ENCODE peak calls at places on chromosomes 6 and 20, in eight cellular contexts. One of them, this sample, is unnamed.

GRCh38 chr6:124339610-124340339 is 536.1 kb downstream of the NKAIN2 start:
- DNase-seq in HFFc6: no peak
- DNase-seq in AG09319: no peak
- DNase-seq in CD4-positive, CD25-positive, alpha-beta regulatory T cell: no peak
- DNase-seq in neural crest cell: no peak
- DNase-seq in NCI-H774: no peak
- DNase-seq in ovary: no peak
- DNase-seq in D341Med: no peak
- DNase-seq in this sample: no peak

GRCh38 chr6:90940812-90941481 is 354.1 kb upstream of the MAP3K7 start:
- DNase-seq in CD4-positive, CD25-positive, alpha-beta regulatory T cell: peak; percentile 51
- DNase-seq in neural crest cell: no peak
- DNase-seq in NCI-H774: peak; percentile 79
- DNase-seq in ovary: no peak
- DNase-seq in D341Med: peak; percentile 48
- DNase-seq in HFFc6: peak; percentile 12
- DNase-seq in AG09319: no peak
- DNase-seq in this sample: peak; percentile 51

GRCh38 chr6:30206799-30207618 is 6.2 kb downstream of the TRIM26 start:
- DNase-seq in HFFc6: peak; percentile 20
- DNase-seq in AG09319: no peak
- DNase-seq in neural crest cell: no peak
- DNase-seq in ovary: no peak
- DNase-seq in CD4-positive, CD25-positive, alpha-beta regulatory T cell: no peak
- DNase-seq in NCI-H774: no peak
- DNase-seq in D341Med: no peak
- DNase-seq in this sample: no peak

GRCh38 chr20:38286586-38287502 is 17.1 kb upstream of the BPI start:
- DNase-seq in AG09319: no peak
- DNase-seq in neural crest cell: peak; percentile 47
- DNase-seq in HFFc6: no peak
- DNase-seq in D341Med: no peak
- DNase-seq in ovary: peak; percentile 46
- DNase-seq in NCI-H774: no peak
- DNase-seq in CD4-positive, CD25-positive, alpha-beta regulatory T cell: no peak
- DNase-seq in this sample: no peak

GRCh38 chr6:12163149-12163548 is 127.0 kb upstream of the EDN1 start:
- DNase-seq in HFFc6: no peak
- DNase-seq in AG09319: no peak
- DNase-seq in neural crest cell: no peak
- DNase-seq in D341Med: no peak
- DNase-seq in ovary: no peak
- DNase-seq in CD4-positive, CD25-positive, alpha-beta regulatory T cell: peak; percentile 66
- DNase-seq in NCI-H774: no peak
- DNase-seq in this sample: no peak

GRCh38 chr20:9591080-9591479 is 76.7 kb downstream of the LAMP5 start:
- DNase-seq in ovary: no peak
- DNase-seq in NCI-H774: no peak
- DNase-seq in CD4-positive, CD25-positive, alpha-beta regulatory T cell: no peak
- DNase-seq in D341Med: no peak
- DNase-seq in HFFc6: no peak
- DNase-seq in neural crest cell: no peak
- DNase-seq in AG09319: no peak
- DNase-seq in this sample: no peak

GRCh38 chr20:31860431-31861345 is 9.6 kb downstream of the DUSP15 start:
- DNase-seq in CD4-positive, CD25-positive, alpha-beta regulatory T cell: no peak
- DNase-seq in ovary: peak; percentile 31
- DNase-seq in HFFc6: no peak
- DNase-seq in NCI-H774: no peak
- DNase-seq in neural crest cell: no peak
- DNase-seq in AG09319: no peak
- DNase-seq in D341Med: peak; percentile 68
- DNase-seq in this sample: no peak

GRCh38 chr6:46011241-46012085 is 4.2 kb downstream of the CLIC5 start:
- DNase-seq in CD4-positive, CD25-positive, alpha-beta regulatory T cell: peak; percentile 57
- DNase-seq in AG09319: no peak
- DNase-seq in HFFc6: no peak
- DNase-seq in ovary: no peak
- DNase-seq in NCI-H774: no peak
- DNase-seq in neural crest cell: no peak
- DNase-seq in D341Med: no peak
- DNase-seq in this sample: no peak

GRCh38 chr6:21598662-21599061 is 5.1 kb downstream of the SOX4 start:
- DNase-seq in NCI-H774: no peak
- DNase-seq in ovary: no peak
- DNase-seq in D341Med: no peak
- DNase-seq in AG09319: no peak
- DNase-seq in HFFc6: no peak
- DNase-seq in CD4-positive, CD25-positive, alpha-beta regulatory T cell: no peak
- DNase-seq in neural crest cell: no peak
- DNase-seq in this sample: no peak

GRCh38 chr6:163793584-163793983 is 379.1 kb downstream of the QKI start:
- DNase-seq in HFFc6: peak; percentile 66
- DNase-seq in D341Med: no peak
- DNase-seq in neural crest cell: no peak
- DNase-seq in ovary: no peak
- DNase-seq in NCI-H774: no peak
- DNase-seq in CD4-positive, CD25-positive, alpha-beta regulatory T cell: no peak
- DNase-seq in AG09319: no peak
- DNase-seq in this sample: no peak

GRCh38 chr6:98828991-98829411 is 5.4 kb upstream of the POU3F2 start:
- DNase-seq in D341Med: no peak
- DNase-seq in CD4-positive, CD25-positive, alpha-beta regulatory T cell: no peak
- DNase-seq in AG09319: no peak
- DNase-seq in ovary: no peak
- DNase-seq in neural crest cell: no peak
- DNase-seq in HFFc6: no peak
- DNase-seq in NCI-H774: peak; percentile 91
- DNase-seq in this sample: no peak

GRCh38 chr20:40802886-40803285 is 113.8 kb upstream of the MAFB start:
- DNase-seq in neural crest cell: no peak
- DNase-seq in AG09319: no peak
- DNase-seq in CD4-positive, CD25-positive, alpha-beta regulatory T cell: no peak
- DNase-seq in NCI-H774: no peak
- DNase-seq in D341Med: no peak
- DNase-seq in ovary: no peak
- DNase-seq in HFFc6: no peak
- DNase-seq in this sample: no peak

GRCh38 chr20:45080867-45081616 is 19.9 kb downstream of the KCNS1 start:
- DNase-seq in NCI-H774: no peak
- DNase-seq in AG09319: no peak
- DNase-seq in neural crest cell: no peak
- DNase-seq in HFFc6: no peak
- DNase-seq in CD4-positive, CD25-positive, alpha-beta regulatory T cell: no peak
- DNase-seq in D341Med: peak; percentile 62
- DNase-seq in ovary: no peak
- DNase-seq in this sample: no peak

GRCh38 chr6:117078624-117079023 is 186.7 kb upstream of the VGLL2 start:
- DNase-seq in HFFc6: no peak
- DNase-seq in D341Med: no peak
- DNase-seq in neural crest cell: no peak
- DNase-seq in CD4-positive, CD25-positive, alpha-beta regulatory T cell: no peak
- DNase-seq in ovary: no peak
- DNase-seq in AG09319: no peak
- DNase-seq in NCI-H774: peak; percentile 92
- DNase-seq in this sample: no peak

GRCh38 chr6:41161851-41162552 is 914 bp downstream of the TREM2 start:
- DNase-seq in neural crest cell: no peak
- DNase-seq in D341Med: peak; percentile 13
- DNase-seq in HFFc6: no peak
- DNase-seq in CD4-positive, CD25-positive, alpha-beta regulatory T cell: no peak
- DNase-seq in ovary: no peak
- DNase-seq in AG09319: no peak
- DNase-seq in NCI-H774: no peak
- DNase-seq in this sample: no peak

GRCh38 chr6:153852481-153852880 is 186.6 kb upstream of the OPRM1 start:
- DNase-seq in D341Med: no peak
- DNase-seq in AG09319: no peak
- DNase-seq in CD4-positive, CD25-positive, alpha-beta regulatory T cell: no peak
- DNase-seq in HFFc6: no peak
- DNase-seq in ovary: no peak
- DNase-seq in neural crest cell: no peak
- DNase-seq in NCI-H774: no peak
- DNase-seq in this sample: no peak

GRCh38 chr6:137387365-137387764 is 106.8 kb downstream of the OLIG3 start:
- DNase-seq in AG09319: no peak
- DNase-seq in CD4-positive, CD25-positive, alpha-beta regulatory T cell: no peak
- DNase-seq in NCI-H774: no peak
- DNase-seq in ovary: no peak
- DNase-seq in D341Med: no peak
- DNase-seq in HFFc6: no peak
- DNase-seq in neural crest cell: no peak
- DNase-seq in this sample: no peak

GRCh38 chr20:22556565-22557056 is 27.8 kb downstream of the FOXA2 start:
- DNase-seq in ovary: no peak
- DNase-seq in NCI-H774: no peak
- DNase-seq in HFFc6: no peak
- DNase-seq in D341Med: no peak
- DNase-seq in neural crest cell: no peak
- DNase-seq in AG09319: no peak
- DNase-seq in CD4-positive, CD25-positive, alpha-beta regulatory T cell: no peak
- DNase-seq in this sample: no peak

GRCh38 chr6:136962661-136963060 is 40.6 kb downstream of the SLC35D3 start:
- DNase-seq in AG09319: no peak
- DNase-seq in NCI-H774: peak; percentile 90
- DNase-seq in CD4-positive, CD25-positive, alpha-beta regulatory T cell: no peak
- DNase-seq in D341Med: no peak
- DNase-seq in neural crest cell: peak; percentile 14
- DNase-seq in HFFc6: no peak
- DNase-seq in ovary: no peak
- DNase-seq in this sample: peak; percentile 82

GRCh38 chr6:159466934-159467333 is 226.1 kb downstream of the SOD2 start:
- DNase-seq in CD4-positive, CD25-positive, alpha-beta regulatory T cell: no peak
- DNase-seq in NCI-H774: no peak
- DNase-seq in HFFc6: no peak
- DNase-seq in ovary: no peak
- DNase-seq in D341Med: no peak
- DNase-seq in AG09319: no peak
- DNase-seq in neural crest cell: no peak
- DNase-seq in this sample: no peak

GRCh38 chr6:51273228-51273961 is 454.7 kb downstream of the TFAP2B start:
- DNase-seq in AG09319: no peak
- DNase-seq in D341Med: no peak
- DNase-seq in HFFc6: no peak
- DNase-seq in NCI-H774: no peak
- DNase-seq in neural crest cell: no peak
- DNase-seq in CD4-positive, CD25-positive, alpha-beta regulatory T cell: no peak
- DNase-seq in ovary: no peak
- DNase-seq in this sample: no peak

GRCh38 chr6:88164061-88164460 is 2.1 kb downstream of the CNR1 start:
- DNase-seq in AG09319: no peak
- DNase-seq in D341Med: no peak
- DNase-seq in neural crest cell: no peak
- DNase-seq in ovary: no peak
- DNase-seq in HFFc6: no peak
- DNase-seq in NCI-H774: no peak
- DNase-seq in CD4-positive, CD25-positive, alpha-beta regulatory T cell: no peak
- DNase-seq in this sample: no peak

GRCh38 chr6:95530176-95530799 is 47.0 kb upstream of the MANEA start:
- DNase-seq in NCI-H774: no peak
- DNase-seq in HFFc6: no peak
- DNase-seq in D341Med: no peak
- DNase-seq in AG09319: no peak
- DNase-seq in CD4-positive, CD25-positive, alpha-beta regulatory T cell: no peak
- DNase-seq in ovary: no peak
- DNase-seq in neural crest cell: no peak
- DNase-seq in this sample: no peak

GRCh38 chr6:161095916-161096315 is 104.3 kb downstream of the MAP3K4 start:
- DNase-seq in NCI-H774: no peak
- DNase-seq in CD4-positive, CD25-positive, alpha-beta regulatory T cell: no peak
- DNase-seq in AG09319: no peak
- DNase-seq in HFFc6: peak; percentile 16
- DNase-seq in neural crest cell: no peak
- DNase-seq in ovary: no peak
- DNase-seq in D341Med: no peak
- DNase-seq in this sample: no peak

GRCh38 chr6:87908978-87909802 is 138.5 kb upstream of the SPACA1 start:
- DNase-seq in CD4-positive, CD25-positive, alpha-beta regulatory T cell: no peak
- DNase-seq in D341Med: no peak
- DNase-seq in HFFc6: no peak
- DNase-seq in NCI-H774: no peak
- DNase-seq in AG09319: no peak
- DNase-seq in ovary: no peak
- DNase-seq in neural crest cell: no peak
- DNase-seq in this sample: no peak

GRCh38 chr20:11117808-11118528 is 444.2 kb upstream of the JAG1 start:
- DNase-seq in HFFc6: peak; percentile 25
- DNase-seq in D341Med: no peak
- DNase-seq in neural crest cell: no peak
- DNase-seq in ovary: no peak
- DNase-seq in CD4-positive, CD25-positive, alpha-beta regulatory T cell: no peak
- DNase-seq in NCI-H774: no peak
- DNase-seq in AG09319: no peak
- DNase-seq in this sample: no peak

This sample was measured in NCI-H1694.